ENCODE peak calls at places on chromosomes 5 and 9, in nine cellular contexts. J, X, P, M, I, Y, K, S and Z are unnamed samples.

GRCh38 chr5:170569101-170569500 is 65.3 kb downstream of the KCNIP1 start:
- DNase-seq in J (no peak), X (no peak), P (no peak), M (no peak), I (no peak), Y (no peak), K (no peak), S (no peak), Z (no peak)

GRCh38 chr5:78547731-78548189 is 100.8 kb downstream of the LHFPL2 start:
- DNase-seq in J (peak), X (no peak), P (peak), M (no peak), I (peak), Y (peak), K (no peak), S (peak), Z (peak)

GRCh38 chr5:135462304-135462703 is 10.2 kb upstream of the TIFAB start:
- DNase-seq in J (peak), X (peak), P (peak), M (peak), I (peak), Y (peak), K (no peak), S (no peak), Z (no peak)

GRCh38 chr9:131282688-131283422 is 6.5 kb upstream of the FAM78A start:
- DNase-seq in J (no peak), X (no peak), P (peak), M (peak), I (no peak), Y (no peak), K (no peak), S (peak), Z (no peak)

GRCh38 chr9:86821011-86821845 is 126.1 kb downstream of the GAS1 start:
- DNase-seq in J (no peak), X (no peak), P (peak), M (no peak), I (no peak), Y (no peak), K (peak), S (no peak), Z (no peak)

GRCh38 chr9:114432323-114433067 is 44.7 kb upstream of the AKNA start:
- DNase-seq in J (peak), X (no peak), P (no peak), M (no peak), I (no peak), Y (no peak), K (no peak), S (no peak), Z (no peak)

GRCh38 chr9:130997925-130998595 is 10.9 kb upstream of the LAMC3 start:
- DNase-seq in J (peak), X (peak), P (peak), M (peak), I (no peak), Y (peak), K (no peak), S (peak), Z (peak)

GRCh38 chr9:88993327-88993726 is 2.1 kb downstream of the S1PR3 start:
- DNase-seq in J (no peak), X (no peak), P (no peak), M (no peak), I (no peak), Y (no peak), K (no peak), S (no peak), Z (no peak)

GRCh38 chr5:132459031-132459982 is 31.3 kb downstream of the IRF1 start:
- DNase-seq in J (no peak), X (no peak), P (peak), M (no peak), I (peak), Y (peak), K (peak), S (no peak), Z (peak)

GRCh38 chr5:135944967-135945560 is 9.7 kb downstream of the LECT2 start:
- DNase-seq in J (peak), X (no peak), P (peak), M (peak), I (no peak), Y (peak), K (peak), S (peak), Z (no peak)

GRCh38 chr5:100902406-100903035 is 561 bp downstream of the ST8SIA4 start:
- DNase-seq in J (no peak), X (no peak), P (peak), M (peak), I (no peak), Y (no peak), K (no peak), S (no peak), Z (no peak)

GRCh38 chr5:107869459-107870115 is 198.8 kb upstream of the EFNA5 start:
- DNase-seq in J (no peak), X (no peak), P (peak), M (peak), I (no peak), Y (peak), K (peak), S (no peak), Z (no peak)

GRCh38 chr5:150298701-150299451 is 3.8 kb downstream of the ARSI start:
- DNase-seq in J (no peak), X (no peak), P (peak), M (peak), I (no peak), Y (peak), K (peak), S (no peak), Z (no peak)

GRCh38 chr5:87400305-87400899 is 12.3 kb downstream of the CCNH start:
- DNase-seq in J (no peak), X (no peak), P (peak), M (peak), I (no peak), Y (no peak), K (no peak), S (no peak), Z (no peak)

GRCh38 chr9:113598451-113598850 is 134.9 kb downstream of the RGS3 start:
- DNase-seq in J (peak), X (no peak), P (no peak), M (no peak), I (no peak), Y (no peak), K (no peak), S (no peak), Z (peak)

GRCh38 chr9:123375725-123376132 is 19.7 kb downstream of the CRB2 start:
- DNase-seq in J (no peak), X (no peak), P (no peak), M (no peak), I (no peak), Y (no peak), K (peak), S (no peak), Z (no peak)

GRCh38 chr5:21219255-21219654 is 1231.3 kb upstream of the CDH18 start:
- DNase-seq in J (no peak), X (no peak), P (no peak), M (peak), I (no peak), Y (no peak), K (no peak), S (no peak), Z (no peak)

GRCh38 chr5:180869587-180869986 is 8.5 kb upstream of the ZFP62 start:
- DNase-seq in J (no peak), X (no peak), P (no peak), M (no peak), I (no peak), Y (no peak), K (no peak), S (no peak), Z (no peak)

GRCh38 chr5:164002214-164002613 is 496.8 kb downstream of the MAT2B start:
- DNase-seq in J (no peak), X (no peak), P (no peak), M (peak), I (no peak), Y (no peak), K (no peak), S (no peak), Z (no peak)

GRCh38 chr9:19665146-19665863 is 123.5 kb downstream of the SLC24A2 start:
- DNase-seq in J (no peak), X (no peak), P (no peak), M (no peak), I (no peak), Y (no peak), K (no peak), S (no peak), Z (no peak)

GRCh38 chr9:14066815-14067214 is 247.1 kb downstream of the NFIB start:
- DNase-seq in J (no peak), X (no peak), P (no peak), M (no peak), I (no peak), Y (no peak), K (no peak), S (no peak), Z (no peak)

GRCh38 chr5:36683821-36684434 is 77.5 kb downstream of the SLC1A3 start:
- DNase-seq in J (no peak), X (peak), P (peak), M (no peak), I (no peak), Y (no peak), K (no peak), S (peak), Z (peak)

GRCh38 chr5:8517461-8517860 is 648.5 kb downstream of the MTRR start:
- DNase-seq in J (no peak), X (no peak), P (no peak), M (peak), I (no peak), Y (peak), K (no peak), S (no peak), Z (no peak)

GRCh38 chr9:112575107-112575506 is 88.5 kb downstream of the KIAA1958 start:
- DNase-seq in J (no peak), X (no peak), P (no peak), M (no peak), I (no peak), Y (no peak), K (no peak), S (no peak), Z (no peak)

GRCh38 chr9:20314981-20315380 is 307.3 kb downstream of the MLLT3 start:
- DNase-seq in J (no peak), X (no peak), P (no peak), M (no peak), I (no peak), Y (no peak), K (no peak), S (no peak), Z (no peak)

GRCh38 chr9:96587295-96587694 is 32.3 kb downstream of the CDC14B start:
- DNase-seq in J (no peak), X (no peak), P (no peak), M (no peak), I (no peak), Y (no peak), K (no peak), S (no peak), Z (no peak)

GRCh38 chr5:124678992-124679519 is 67.4 kb downstream of the ZNF608 start:
- DNase-seq in J (no peak), X (no peak), P (no peak), M (no peak), I (no peak), Y (no peak), K (no peak), S (no peak), Z (no peak)

GRCh38 chr5:124677376-124677998 is 69.0 kb downstream of the ZNF608 start:
- DNase-seq in J (peak), X (peak), P (peak), M (no peak), I (no peak), Y (peak), K (no peak), S (peak), Z (no peak)

GRCh38 chr5:124679578-124680210 is 66.7 kb downstream of the ZNF608 start:
- DNase-seq in J (no peak), X (no peak), P (no peak), M (no peak), I (no peak), Y (no peak), K (no peak), S (no peak), Z (no peak)

GRCh38 chr5:124677999-124678385 is 68.4 kb downstream of the ZNF608 start:
- DNase-seq in J (no peak), X (no peak), P (no peak), M (no peak), I (no peak), Y (no peak), K (no peak), S (no peak), Z (no peak)

DNA sequence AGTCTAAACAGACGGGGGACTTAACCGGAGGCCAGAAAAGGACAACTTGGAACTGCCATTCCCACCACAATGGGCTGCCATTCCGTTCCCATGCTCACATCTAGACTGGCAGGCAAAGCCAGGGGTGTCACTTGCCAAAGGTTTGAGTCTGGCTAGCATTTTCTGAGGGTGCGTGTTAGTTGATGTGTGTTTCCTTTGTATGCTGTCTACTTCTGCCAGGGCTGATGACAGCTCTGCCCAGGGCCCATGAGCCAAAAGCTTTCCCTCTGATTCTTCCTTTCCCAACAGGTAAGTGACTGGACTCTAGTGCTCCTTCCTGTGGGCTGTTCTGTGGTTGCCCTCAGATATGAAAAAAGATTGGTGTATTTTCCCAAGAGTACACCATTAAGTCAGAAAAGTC is 68.0 kb downstream of the ZNF608 start:
- DNase-seq in J (no peak), X (no peak), P (no peak), M (no peak), I (no peak), Y (no peak), K (no peak), S (peak), Z (no peak)
- H3K4me3 ChIP-seq in J (no peak), X (no peak), P (no peak), M (no peak), I (no peak), Y (no peak), K (no peak), S (no peak), Z (no peak)

GRCh38 chr5:173330151-173330855 is 2.1 kb upstream of the STC2 start:
- DNase-seq in J (no peak), X (no peak), P (no peak), M (no peak), I (no peak), Y (no peak), K (no peak), S (no peak), Z (no peak)
- H3K4me3 ChIP-seq in J (no peak), X (no peak), P (peak), M (peak), I (peak), Y (peak), K (no peak), S (no peak), Z (peak)

GRCh38 chr9:37262410-37262809 is 142.0 kb downstream of the ZCCHC7 start:
- DNase-seq in J (peak), X (peak), P (peak), M (peak), I (no peak), Y (peak), K (no peak), S (no peak), Z (no peak)
- H3K4me3 ChIP-seq in J (no peak), X (no peak), P (no peak), M (no peak), I (no peak), Y (no peak), K (no peak), S (no peak), Z (no peak)

DNA sequence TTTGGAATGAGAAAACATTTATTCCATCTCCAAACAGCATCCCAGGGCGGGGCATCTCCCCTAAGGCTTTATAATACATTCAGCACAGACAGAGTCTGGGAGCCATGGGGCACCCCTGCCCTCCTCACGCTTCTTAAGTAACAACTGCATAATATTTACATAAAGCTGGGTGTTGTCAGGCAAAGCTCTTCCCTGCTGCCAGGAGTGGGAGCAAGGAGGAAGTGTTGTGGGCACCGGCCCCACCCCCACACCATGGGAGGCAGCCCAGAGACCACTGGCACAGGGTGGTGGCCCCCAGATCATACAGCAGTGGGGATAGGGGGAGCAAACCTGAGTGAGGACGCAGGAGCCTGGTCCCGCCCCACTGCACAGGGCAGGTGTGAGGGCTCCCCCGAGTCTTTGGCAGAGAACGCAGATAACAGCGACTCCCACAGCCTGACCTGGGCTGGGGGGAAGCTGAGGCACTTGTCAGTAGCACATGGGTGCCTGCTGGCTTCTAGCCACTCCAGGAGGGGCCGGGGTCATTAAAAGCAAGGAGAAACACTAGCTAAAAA is 86.1 kb upstream of the CEP78 start:
- DNase-seq in J (no peak), X (no peak), P (no peak), M (no peak), I (no peak), Y (no peak), K (no peak), S (no peak), Z (no peak)
- H3K4me3 ChIP-seq in J (no peak), X (no peak), P (no peak), M (no peak), I (no peak), Y (no peak), K (no peak), S (no peak), Z (no peak)

GRCh38 chr9:127167560-127168326 is 45.3 kb upstream of the ANGPTL2 start:
- DNase-seq in J (no peak), X (no peak), P (no peak), M (no peak), I (peak), Y (no peak), K (no peak), S (no peak), Z (no peak)

GRCh38 chr9:127168756-127169506 is 46.5 kb upstream of the ANGPTL2 start:
- DNase-seq in J (no peak), X (no peak), P (no peak), M (no peak), I (peak), Y (no peak), K (no peak), S (no peak), Z (no peak)

GRCh38 chr9:127170049-127170448 is 47.6 kb upstream of the ANGPTL2 start:
- DNase-seq in J (no peak), X (no peak), P (no peak), M (no peak), I (peak), Y (no peak), K (no peak), S (no peak), Z (no peak)

GRCh38 chr9:127170652-127171051 is 48.2 kb upstream of the ANGPTL2 start:
- DNase-seq in J (no peak), X (no peak), P (no peak), M (no peak), I (no peak), Y (no peak), K (peak), S (no peak), Z (no peak)

GRCh38 chr9:127169507-127169883 is 47.1 kb upstream of the ANGPTL2 start:
- DNase-seq in J (no peak), X (no peak), P (no peak), M (no peak), I (no peak), Y (no peak), K (no peak), S (no peak), Z (no peak)
- H3K4me3 ChIP-seq in J (no peak), X (no peak), P (no peak), M (no peak), I (no peak), Y (no peak), K (no peak), S (no peak), Z (no peak)

GRCh38 chr9:4686112-4686511 is 6.7 kb downstream of the CDC37L1 start:
- DNase-seq in J (no peak), X (no peak), P (peak), M (no peak), I (no peak), Y (no peak), K (no peak), S (no peak), Z (no peak)

GRCh38 chr9:4689013-4689412 is 9.6 kb downstream of the CDC37L1 start:
- DNase-seq in J (no peak), X (no peak), P (no peak), M (no peak), I (no peak), Y (no peak), K (no peak), S (no peak), Z (no peak)

GRCh38 chr9:4684820-4685219 is 5.5 kb downstream of the CDC37L1 start:
- DNase-seq in J (no peak), X (no peak), P (no peak), M (no peak), I (no peak), Y (no peak), K (no peak), S (no peak), Z (no peak)

GRCh38 chr9:4689687-4690104 is 10.3 kb downstream of the CDC37L1 start:
- DNase-seq in J (no peak), X (no peak), P (no peak), M (peak), I (no peak), Y (no peak), K (no peak), S (no peak), Z (no peak)

GRCh38 chr9:4686584-4686983 is 7.2 kb downstream of the CDC37L1 start:
- DNase-seq in J (no peak), X (no peak), P (no peak), M (no peak), I (no peak), Y (no peak), K (no peak), S (no peak), Z (no peak)
- H3K4me3 ChIP-seq in J (no peak), X (no peak), P (no peak), M (no peak), I (no peak), Y (no peak), K (no peak), S (no peak), Z (no peak)

GRCh38 chr9:79257215-79257614 is 314.6 kb upstream of the TLE4 start:
- DNase-seq in J (no peak), X (no peak), P (no peak), M (peak), I (no peak), Y (no peak), K (no peak), S (no peak), Z (peak)
- H3K4me3 ChIP-seq in J (no peak), X (peak), P (no peak), M (no peak), I (peak), Y (peak), K (peak), S (no peak), Z (no peak)

GRCh38 chr9:137431416-137431931 is 8.3 kb downstream of the NOXA1 start:
- DNase-seq in J (no peak), X (no peak), P (no peak), M (no peak), I (no peak), Y (no peak), K (no peak), S (no peak), Z (no peak)

GRCh38 chr9:137428841-137429545 is 5.8 kb downstream of the NOXA1 start:
- DNase-seq in J (no peak), X (no peak), P (no peak), M (no peak), I (no peak), Y (no peak), K (no peak), S (no peak), Z (peak)

GRCh38 chr9:137430723-137431415 is 7.7 kb downstream of the NOXA1 start:
- DNase-seq in J (no peak), X (no peak), P (no peak), M (no peak), I (no peak), Y (no peak), K (no peak), S (no peak), Z (peak)

GRCh38 chr9:137429546-137429890 is 6.3 kb downstream of the NOXA1 start:
- DNase-seq in J (no peak), X (no peak), P (no peak), M (no peak), I (no peak), Y (no peak), K (no peak), S (no peak), Z (peak)

GRCh38 chr9:137429974-137430722 is 7.0 kb downstream of the NOXA1 start:
- DNase-seq in J (no peak), X (no peak), P (no peak), M (no peak), I (no peak), Y (no peak), K (no peak), S (no peak), Z (peak)
- H3K4me3 ChIP-seq in J (no peak), X (no peak), P (no peak), M (no peak), I (no peak), Y (no peak), K (no peak), S (no peak), Z (no peak)